ENCODE peak calls at places on chromosomes 12 and 14, in six cellular contexts. One of them, this sample, is unnamed.

GRCh38 chr12:52307836-52308806 is 13.1 kb downstream of the KRT83 start:
- DNase-seq in stimulated activated CD8-positive, alpha-beta memory T cell treated with anti-CD3 and anti-CD28 coated beads, Interleukin-7, amount 100 ng/mL, for 1 hour: peak
- DNase-seq in T-cell: no peak
- DNase-seq in T-helper 1 cell: no peak
- DNase-seq in B cell: no peak
- DNase-seq in endothelial cell: peak
- DNase-seq in this sample: no peak

GRCh38 chr12:63900922-63901793 is 56.7 kb downstream of the SRGAP1 start:
- DNase-seq in stimulated activated CD8-positive, alpha-beta memory T cell treated with anti-CD3 and anti-CD28 coated beads, Interleukin-7, amount 100 ng/mL, for 1 hour: no peak
- DNase-seq in T-cell: no peak
- DNase-seq in T-helper 1 cell: no peak
- DNase-seq in B cell: no peak
- DNase-seq in endothelial cell: no peak
- DNase-seq in this sample: no peak

GRCh38 chr14:100381386-100382105 is 58.4 kb downstream of the SLC25A47 start:
- DNase-seq in stimulated activated CD8-positive, alpha-beta memory T cell treated with anti-CD3 and anti-CD28 coated beads, Interleukin-7, amount 100 ng/mL, for 1 hour: no peak
- DNase-seq in T-cell: no peak
- DNase-seq in T-helper 1 cell: no peak
- DNase-seq in B cell: no peak
- DNase-seq in endothelial cell: no peak
- DNase-seq in this sample: no peak

GRCh38 chr12:91601057-91601456 is 418.4 kb upstream of the DCN start:
- DNase-seq in stimulated activated CD8-positive, alpha-beta memory T cell treated with anti-CD3 and anti-CD28 coated beads, Interleukin-7, amount 100 ng/mL, for 1 hour: no peak
- DNase-seq in T-cell: no peak
- DNase-seq in T-helper 1 cell: no peak
- DNase-seq in B cell: no peak
- DNase-seq in endothelial cell: no peak
- DNase-seq in this sample: no peak

GRCh38 chr14:100531591-100532121 is 55.6 kb downstream of the BEGAIN start:
- DNase-seq in stimulated activated CD8-positive, alpha-beta memory T cell treated with anti-CD3 and anti-CD28 coated beads, Interleukin-7, amount 100 ng/mL, for 1 hour: no peak
- DNase-seq in T-cell: no peak
- DNase-seq in T-helper 1 cell: no peak
- DNase-seq in B cell: no peak
- DNase-seq in endothelial cell: no peak
- DNase-seq in this sample: no peak

GRCh38 chr12:12881495-12881894 is 9.9 kb upstream of the GPRC5A start:
- DNase-seq in stimulated activated CD8-positive, alpha-beta memory T cell treated with anti-CD3 and anti-CD28 coated beads, Interleukin-7, amount 100 ng/mL, for 1 hour: no peak
- DNase-seq in T-cell: no peak
- DNase-seq in T-helper 1 cell: no peak
- DNase-seq in B cell: no peak
- DNase-seq in endothelial cell: no peak
- DNase-seq in this sample: no peak

GRCh38 chr14:68623828-68624227 is 169.0 kb downstream of the ZFP36L1 start:
- DNase-seq in stimulated activated CD8-positive, alpha-beta memory T cell treated with anti-CD3 and anti-CD28 coated beads, Interleukin-7, amount 100 ng/mL, for 1 hour: no peak
- DNase-seq in T-cell: no peak
- DNase-seq in T-helper 1 cell: no peak
- DNase-seq in B cell: no peak
- DNase-seq in endothelial cell: no peak
- DNase-seq in this sample: no peak

GRCh38 chr12:50537538-50537919 is 32.7 kb downstream of the DIP2B start:
- DNase-seq in stimulated activated CD8-positive, alpha-beta memory T cell treated with anti-CD3 and anti-CD28 coated beads, Interleukin-7, amount 100 ng/mL, for 1 hour: no peak
- DNase-seq in T-cell: no peak
- DNase-seq in T-helper 1 cell: no peak
- DNase-seq in B cell: no peak
- DNase-seq in endothelial cell: no peak
- DNase-seq in this sample: no peak

GRCh38 chr12:29242921-29243431 is 93.9 kb downstream of the FAR2 start:
- DNase-seq in stimulated activated CD8-positive, alpha-beta memory T cell treated with anti-CD3 and anti-CD28 coated beads, Interleukin-7, amount 100 ng/mL, for 1 hour: no peak
- DNase-seq in T-cell: no peak
- DNase-seq in T-helper 1 cell: no peak
- DNase-seq in B cell: no peak
- DNase-seq in endothelial cell: no peak
- DNase-seq in this sample: no peak

GRCh38 chr12:32369202-32369601 is 30.2 kb upstream of the FGD4 start:
- DNase-seq in stimulated activated CD8-positive, alpha-beta memory T cell treated with anti-CD3 and anti-CD28 coated beads, Interleukin-7, amount 100 ng/mL, for 1 hour: no peak
- DNase-seq in T-cell: no peak
- DNase-seq in T-helper 1 cell: no peak
- DNase-seq in B cell: no peak
- DNase-seq in endothelial cell: no peak
- DNase-seq in this sample: no peak

GRCh38 chr14:39203659-39204606 is 28.9 kb downstream of the PNN start:
- DNase-seq in stimulated activated CD8-positive, alpha-beta memory T cell treated with anti-CD3 and anti-CD28 coated beads, Interleukin-7, amount 100 ng/mL, for 1 hour: no peak
- DNase-seq in T-cell: no peak
- DNase-seq in T-helper 1 cell: no peak
- DNase-seq in B cell: no peak
- DNase-seq in endothelial cell: no peak
- DNase-seq in this sample: no peak

GRCh38 chr12:46959484-46959883 is 119.9 kb upstream of the PCED1B start:
- DNase-seq in stimulated activated CD8-positive, alpha-beta memory T cell treated with anti-CD3 and anti-CD28 coated beads, Interleukin-7, amount 100 ng/mL, for 1 hour: no peak
- DNase-seq in T-cell: no peak
- DNase-seq in T-helper 1 cell: no peak
- DNase-seq in B cell: no peak
- DNase-seq in endothelial cell: no peak
- DNase-seq in this sample: no peak

GRCh38 chr14:74804219-74804825 is 41.2 kb downstream of the YLPM1 start:
- DNase-seq in stimulated activated CD8-positive, alpha-beta memory T cell treated with anti-CD3 and anti-CD28 coated beads, Interleukin-7, amount 100 ng/mL, for 1 hour: no peak
- DNase-seq in T-cell: peak
- DNase-seq in T-helper 1 cell: no peak
- DNase-seq in B cell: peak
- DNase-seq in endothelial cell: peak
- DNase-seq in this sample: no peak

GRCh38 chr12:109513977-109514376 is 36.5 kb downstream of the UBE3B start:
- DNase-seq in stimulated activated CD8-positive, alpha-beta memory T cell treated with anti-CD3 and anti-CD28 coated beads, Interleukin-7, amount 100 ng/mL, for 1 hour: no peak
- DNase-seq in T-cell: no peak
- DNase-seq in T-helper 1 cell: no peak
- DNase-seq in B cell: no peak
- DNase-seq in endothelial cell: no peak
- DNase-seq in this sample: no peak

GRCh38 chr14:41521891-41522290 is 84.8 kb upstream of the LRFN5 start:
- DNase-seq in stimulated activated CD8-positive, alpha-beta memory T cell treated with anti-CD3 and anti-CD28 coated beads, Interleukin-7, amount 100 ng/mL, for 1 hour: no peak
- DNase-seq in T-cell: no peak
- DNase-seq in T-helper 1 cell: no peak
- DNase-seq in B cell: no peak
- DNase-seq in endothelial cell: no peak
- DNase-seq in this sample: no peak

GRCh38 chr12:105385141-105385540 is 54.6 kb downstream of the C12orf75 start:
- DNase-seq in stimulated activated CD8-positive, alpha-beta memory T cell treated with anti-CD3 and anti-CD28 coated beads, Interleukin-7, amount 100 ng/mL, for 1 hour: no peak
- DNase-seq in T-cell: no peak
- DNase-seq in T-helper 1 cell: no peak
- DNase-seq in B cell: no peak
- DNase-seq in endothelial cell: no peak
- DNase-seq in this sample: no peak

GRCh38 chr12:66070378-66071120 is 60.0 kb downstream of the LLPH start:
- DNase-seq in stimulated activated CD8-positive, alpha-beta memory T cell treated with anti-CD3 and anti-CD28 coated beads, Interleukin-7, amount 100 ng/mL, for 1 hour: no peak
- DNase-seq in T-cell: no peak
- DNase-seq in T-helper 1 cell: no peak
- DNase-seq in B cell: no peak
- DNase-seq in endothelial cell: no peak
- DNase-seq in this sample: no peak

GRCh38 chr14:39266589-39266870 is 32.8 kb downstream of the MIA2 start:
- DNase-seq in stimulated activated CD8-positive, alpha-beta memory T cell treated with anti-CD3 and anti-CD28 coated beads, Interleukin-7, amount 100 ng/mL, for 1 hour: no peak
- DNase-seq in T-cell: no peak
- DNase-seq in T-helper 1 cell: peak
- DNase-seq in B cell: no peak
- DNase-seq in endothelial cell: peak
- DNase-seq in this sample: no peak

GRCh38 chr12:56358836-56359532 is 923 bp downstream of the STAT2 start:
- DNase-seq in stimulated activated CD8-positive, alpha-beta memory T cell treated with anti-CD3 and anti-CD28 coated beads, Interleukin-7, amount 100 ng/mL, for 1 hour: no peak
- DNase-seq in T-cell: no peak
- DNase-seq in T-helper 1 cell: no peak
- DNase-seq in B cell: no peak
- DNase-seq in endothelial cell: no peak
- DNase-seq in this sample: no peak

GRCh38 chr12:2540535-2540941 is 254.2 kb upstream of the FKBP4 start:
- DNase-seq in stimulated activated CD8-positive, alpha-beta memory T cell treated with anti-CD3 and anti-CD28 coated beads, Interleukin-7, amount 100 ng/mL, for 1 hour: no peak
- DNase-seq in T-cell: no peak
- DNase-seq in T-helper 1 cell: no peak
- DNase-seq in B cell: no peak
- DNase-seq in endothelial cell: no peak
- DNase-seq in this sample: no peak

GRCh38 chr12:44885902-44886301 is 9.8 kb upstream of the NELL2 start:
- DNase-seq in stimulated activated CD8-positive, alpha-beta memory T cell treated with anti-CD3 and anti-CD28 coated beads, Interleukin-7, amount 100 ng/mL, for 1 hour: no peak
- DNase-seq in T-cell: no peak
- DNase-seq in T-helper 1 cell: no peak
- DNase-seq in B cell: no peak
- DNase-seq in endothelial cell: no peak
- DNase-seq in this sample: no peak

GRCh38 chr14:71408362-71409035 is 501.2 kb downstream of the PCNX1 start:
- DNase-seq in stimulated activated CD8-positive, alpha-beta memory T cell treated with anti-CD3 and anti-CD28 coated beads, Interleukin-7, amount 100 ng/mL, for 1 hour: no peak
- DNase-seq in T-cell: no peak
- DNase-seq in T-helper 1 cell: no peak
- DNase-seq in B cell: no peak
- DNase-seq in endothelial cell: no peak
- DNase-seq in this sample: no peak

GRCh38 chr14:77272261-77272660 is 1.3 kb upstream of the NGB start:
- DNase-seq in stimulated activated CD8-positive, alpha-beta memory T cell treated with anti-CD3 and anti-CD28 coated beads, Interleukin-7, amount 100 ng/mL, for 1 hour: no peak
- DNase-seq in T-cell: no peak
- DNase-seq in T-helper 1 cell: no peak
- DNase-seq in B cell: no peak
- DNase-seq in endothelial cell: no peak
- DNase-seq in this sample: no peak

GRCh38 chr14:52690983-52691760 is 4.2 kb downstream of the ERO1A start:
- DNase-seq in stimulated activated CD8-positive, alpha-beta memory T cell treated with anti-CD3 and anti-CD28 coated beads, Interleukin-7, amount 100 ng/mL, for 1 hour: no peak
- DNase-seq in T-cell: no peak
- DNase-seq in T-helper 1 cell: no peak
- DNase-seq in B cell: no peak
- DNase-seq in endothelial cell: no peak
- DNase-seq in this sample: no peak

This sample was measured in KG1.